ENCODE peak calls at places on chromosomes 12 and 14, in five cellular contexts. N is RCC 7860; O is HEK293T; W is tibial artery; I is activated T-helper 1 cell treated with anti-CD3 and anti-CD28 coated beads, Interleukin-2, amount 50 U/mL, for 16 hours. B is an unnamed sample.

GRCh38 chr14:45785240-45785639 is 532.2 kb upstream of the MIS18BP1 start:
- DNase-seq in W (no peak), N (no peak), I (no peak), O (no peak), B (no peak)

GRCh38 chr12:65637774-65638173 is 186.5 kb upstream of the HMGA2 start:
- DNase-seq in I (no peak), N (no peak), O (no peak), W (no peak), B (no peak)

GRCh38 chr12:116182359-116183063 is 95.0 kb downstream of the MED13L start:
- DNase-seq in W (no peak), O (no peak), N (no peak), I (no peak), B (no peak)

GRCh38 chr14:75184447-75184846 is 8.0 kb upstream of the TMED10 start:
- DNase-seq in N (no peak), I (no peak), O (no peak), W (no peak), B (no peak)

GRCh38 chr12:1273051-1273450 is 282.0 kb downstream of the ERC1 start:
- DNase-seq in W (no peak), O (no peak), N (no peak), I (no peak), B (no peak)

GRCh38 chr14:33369972-33370371 is 431.3 kb downstream of the NPAS3 start:
- DNase-seq in W (no peak), O (no peak), I (no peak), N (no peak), B (no peak)

GRCh38 chr14:24678801-24679247 is 44.8 kb upstream of the GZMB start:
- DNase-seq in O (peak), N (peak), I (peak), W (peak), B (peak)

GRCh38 chr12:47870175-47870781 is 34.5 kb downstream of the VDR start:
- DNase-seq in N (no peak), O (peak), W (peak), I (no peak), B (no peak)

GRCh38 chr14:51950007-51950406 is 39.3 kb upstream of the RTRAF start:
- DNase-seq in W (no peak), O (no peak), I (no peak), N (no peak), B (no peak)

GRCh38 chr12:38875571-38876228 is 29.7 kb downstream of the CPNE8 start:
- DNase-seq in N (no peak), O (no peak), I (no peak), W (no peak), B (no peak)

GRCh38 chr14:34951286-34951685 is 31.5 kb upstream of the SRP54 start:
- DNase-seq in N (no peak), W (no peak), I (no peak), O (no peak), B (no peak)

GRCh38 chr14:106396999-106397398 is 870.6 kb downstream of the TMEM121 start:
- DNase-seq in N (no peak), O (no peak), I (no peak), W (no peak), B (no peak)

GRCh38 chr14:97162621-97163020 is 365.4 kb downstream of the VRK1 start:
- DNase-seq in I (no peak), N (no peak), O (no peak), W (no peak), B (no peak)

GRCh38 chr14:95300002-95300696 is 19.6 kb downstream of the CLMN start:
- DNase-seq in I (no peak), N (peak), W (no peak), O (no peak), B (no peak)

GRCh38 chr14:74950795-74951442 is 4.5 kb downstream of the PGF start:
- DNase-seq in O (peak), I (no peak), N (no peak), W (peak), B (no peak)

GRCh38 chr14:100654814-100655795 is 67.9 kb upstream of the BEGAIN start:
- DNase-seq in O (peak), W (no peak), I (no peak), N (peak), B (peak)

GRCh38 chr12:68364893-68365725 is 32.9 kb upstream of the MDM1 start:
- DNase-seq in O (peak), N (peak), W (peak), I (peak), B (peak)

GRCh38 chr12:69570000-69570516 is 15.2 kb upstream of the CCT2 start:
- DNase-seq in O (no peak), N (no peak), I (no peak), W (no peak), B (no peak)

GRCh38 chr12:120529641-120530314 is 820 bp upstream of the COQ5 start:
- DNase-seq in O (peak), N (peak), W (no peak), I (no peak), B (peak)

GRCh38 chr12:78260976-78261375 is 430.3 kb downstream of the NAV3 start:
- DNase-seq in O (no peak), N (no peak), I (no peak), W (no peak), B (no peak)

GRCh38 chr14:23068792-23069412 is 11.6 kb upstream of the CDH24 start:
- DNase-seq in N (peak), I (peak), W (peak), O (peak), B (no peak)

GRCh38 chr12:120015313-120015712 is 26.3 kb downstream of the BICDL1 start:
- DNase-seq in I (peak), N (no peak), W (no peak), O (no peak), B (no peak)

GRCh38 chr12:102528111-102528510 is 47.7 kb upstream of the IGF1 start:
- DNase-seq in I (no peak), N (no peak), O (no peak), W (no peak), B (no peak)

GRCh38 chr12:120669055-120669828 is 17.7 kb upstream of the MLEC start:
- DNase-seq in N (no peak), I (no peak), O (no peak), W (peak), B (peak)

GRCh38 chr12:110135012-110135411 is 10.9 kb downstream of the IFT81 start:
- DNase-seq in W (no peak), N (no peak), O (no peak), I (no peak), B (no peak)

GRCh38 chr12:76762556-76762955 is 1.4 kb upstream of the ZDHHC17 start:
- DNase-seq in W (no peak), I (no peak), O (peak), N (no peak), B (peak)

GRCh38 chr14:71538949-71539659 is 393.1 kb upstream of the RGS6 start:
- DNase-seq in W (no peak), O (no peak), N (no peak), I (no peak), B (no peak)

GRCh38 chr12:24198936-24199644 is 249.6 kb upstream of the SOX5 start:
- DNase-seq in N (peak), W (no peak), I (no peak), O (no peak), B (no peak)

GRCh38 chr12:107495604-107496003 is 190.0 kb upstream of the PWP1 start:
- DNase-seq in O (no peak), I (no peak), N (no peak), W (no peak), B (no peak)

GRCh38 chr14:55448146-55448614 is 7.8 kb upstream of the TBPL2 start:
- DNase-seq in I (no peak), W (no peak), O (peak), N (peak), B (no peak)

GRCh38 chr12:28988384-28988704 is 160.7 kb upstream of the FAR2 start:
- DNase-seq in I (no peak), O (no peak), N (no peak), W (no peak), B (no peak)

GRCh38 chr14:33755358-33755757 is 195.5 kb downstream of the EGLN3 start:
- DNase-seq in I (no peak), N (no peak), W (no peak), O (no peak), B (no peak)

GRCh38 chr12:125017801-125018200 is 24.4 kb downstream of the BRI3BP start:
- DNase-seq in N (no peak), W (no peak), O (no peak), I (no peak), B (no peak)

GRCh38 chr14:52356025-52356424 is 41.9 kb downstream of the PTGER2 start:
- DNase-seq in W (no peak), I (no peak), O (no peak), N (no peak), B (no peak)

GRCh38 chr12:110107369-110108281 is 16.5 kb upstream of the IFT81 start:
- DNase-seq in O (no peak), W (peak), I (no peak), N (peak), B (no peak)

GRCh38 chr12:50517456-50518048 is 12.8 kb downstream of the DIP2B start:
- DNase-seq in W (no peak), O (no peak), N (no peak), I (no peak), B (no peak)

GRCh38 chr14:72457641-72458040 is 436.3 kb downstream of the DPF3 start:
- DNase-seq in N (peak), W (no peak), O (no peak), I (no peak), B (no peak)

GRCh38 chr14:81233615-81234014 is 12.9 kb upstream of the GTF2A1 start:
- DNase-seq in W (no peak), I (no peak), O (no peak), N (no peak), B (no peak)